ENCODE peak calls at places on chromosomes 5 and 9, in nine cellular contexts. L, Z, A, Y, C, Q, R, S and P are unnamed samples. For H3K4me1, the result is how much of the 10 kb centered on the place peaks cover.

GRCh38 chr5:178418471-178419010 is 171.7 kb downstream of the COL23A1 start:
- DNase-seq in R (no peak), Z (no peak), Q (no peak), Y (no peak), S (no peak), L (no peak), A (no peak), C (no peak), P (no peak)

GRCh38 chr5:37571974-37572373 is 192.9 kb downstream of the WDR70 start:
- DNase-seq in S (no peak), L (no peak), Z (no peak), A (no peak), C (no peak), R (no peak), Y (no peak), Q (no peak), P (no peak)

GRCh38 chr5:151682240-151682639 is 4.5 kb downstream of the SPARC start:
- DNase-seq in L (no peak), R (no peak), Y (no peak), S (no peak), Q (no peak), Z (peak), C (no peak), A (no peak), P (no peak)

GRCh38 chr5:143824851-143825720 is 13.1 kb downstream of the HMHB1 start:
- DNase-seq in Z (peak), R (peak), C (peak), A (peak), L (peak), Y (peak), Q (peak), S (peak), P (peak)

GRCh38 chr5:88190106-88190834 is 78.4 kb downstream of the TMEM161B start:
- DNase-seq in S (no peak), L (peak), R (no peak), C (no peak), Z (no peak), Q (no peak), Y (no peak), A (no peak), P (no peak)

GRCh38 chr5:110435207-110435606 is 291.3 kb downstream of the TMEM232 start:
- DNase-seq in R (no peak), A (no peak), Z (no peak), C (no peak), Y (no peak), S (no peak), L (no peak), Q (no peak), P (no peak)

GRCh38 chr5:158485604-158486081 is 614.1 kb downstream of the EBF1 start:
- DNase-seq in L (no peak), R (no peak), Q (no peak), Z (peak), S (peak), C (no peak), Y (no peak), A (no peak), P (no peak)

GRCh38 chr9:134691695-134692572 is 50.3 kb downstream of the COL5A1 start:
- DNase-seq in Q (no peak), Z (no peak), R (no peak), A (no peak), C (no peak), L (no peak), S (no peak), Y (no peak), P (no peak)

GRCh38 chr5:9610969-9611368 is 19.2 kb downstream of the TAS2R1 start:
- DNase-seq in R (no peak), Q (no peak), S (no peak), Y (no peak), Z (no peak), L (no peak), A (no peak), C (no peak), P (no peak)

GRCh38 chr9:111662851-111663823 is 1.7 kb downstream of the GNG10 start:
- DNase-seq in Y (no peak), R (no peak), Z (no peak), A (no peak), Q (no peak), C (no peak), L (no peak), S (no peak), P (no peak)

GRCh38 chr9:9612270-9612669 is 1000.5 kb downstream of the PTPRD start:
- DNase-seq in R (no peak), S (no peak), Y (no peak), L (no peak), Z (no peak), C (no peak), Q (no peak), A (peak), P (no peak)

GRCh38 chr5:167304834-167305469 is 986.5 kb upstream of the WWC1 start:
- DNase-seq in A (no peak), S (no peak), Q (no peak), L (no peak), Y (no peak), R (no peak), C (no peak), Z (no peak), P (no peak)

GRCh38 chr5:123617561-123617960 is 105.6 kb downstream of the CSNK1G3 start:
- DNase-seq in Y (no peak), S (no peak), Z (no peak), Q (no peak), R (no peak), L (no peak), C (no peak), A (no peak), P (no peak)

GRCh38 chr9:107246259-107247254 is 36.5 kb upstream of the RAD23B start:
- DNase-seq in Q (no peak), A (no peak), S (no peak), Y (no peak), R (peak), C (no peak), Z (no peak), L (no peak), P (no peak)

GRCh38 chr9:86540999-86541398 is 186.8 kb upstream of the TUT7 start:
- DNase-seq in Z (no peak), Y (no peak), C (no peak), R (no peak), A (no peak), S (no peak), Q (no peak), L (no peak), P (no peak)

GRCh38 chr5:157390179-157390923 is 69.7 kb upstream of the NIPAL4 start:
- DNase-seq in S (no peak), Q (no peak), R (peak), A (peak), Z (no peak), L (peak), Y (no peak), C (no peak), P (peak)

GRCh38 chr5:169970911-169971436 is 9.3 kb downstream of the INSYN2B start:
- DNase-seq in A (no peak), R (peak), Q (no peak), C (no peak), L (no peak), Y (no peak), S (peak), Z (peak), P (no peak)

GRCh38 chr9:133855802-133856592 is 117.8 kb upstream of the SARDH start:
- DNase-seq in L (no peak), R (peak), S (peak), A (peak), Z (peak), Q (no peak), C (no peak), Y (no peak), P (no peak)

GRCh38 chr9:33239922-33240321 is at the start of gene SPINK4:
- DNase-seq in Z (no peak), L (no peak), A (peak), R (peak), Q (no peak), Y (no peak), C (no peak), S (peak), P (no peak)

GRCh38 chr9:13607746-13608445 is 328.4 kb upstream of the MPDZ start:
- DNase-seq in Q (peak), Y (no peak), L (no peak), R (no peak), A (no peak), Z (no peak), C (no peak), S (peak), P (no peak)

GRCh38 chr5:59061377-59061776 is 478.5 kb downstream of the RAB3C start:
- DNase-seq in A (no peak), Z (no peak), S (no peak), Q (no peak), R (peak), Y (no peak), L (no peak), C (no peak), P (no peak)

GRCh38 chr9:95250462-95251058 is 66.9 kb downstream of the FANCC start:
- DNase-seq in L (no peak), S (no peak), R (no peak), Y (no peak), A (no peak), C (no peak), Z (no peak), Q (no peak), P (no peak)

GRCh38 chr9:12933957-12934356 is 159.1 kb downstream of the LURAP1L start:
- DNase-seq in L (no peak), Z (no peak), C (no peak), S (no peak), R (peak), A (no peak), Y (no peak), Q (no peak), P (no peak)

GRCh38 chr5:39118638-39119037 is 44.4 kb upstream of the RICTOR start:
- DNase-seq in A (no peak), Y (no peak), L (no peak), C (no peak), S (no peak), Q (no peak), R (no peak), Z (no peak), P (no peak)

GRCh38 chr5:145166173-145166572 is 669.0 kb downstream of the PRELID2 start:
- DNase-seq in Y (no peak), R (no peak), L (no peak), S (no peak), C (no peak), A (no peak), Q (no peak), Z (no peak), P (no peak)

GRCh38 chr5:67202830-67203229 is 6.2 kb upstream of the CD180 start:
- DNase-seq in A (no peak), L (no peak), R (no peak), Z (no peak), Q (no peak), S (no peak), Y (no peak), C (no peak), P (no peak)

GRCh38 chr5:179225387-179225786 is 119.9 kb downstream of the ADAMTS2 start:
- DNase-seq in A (no peak), C (no peak), Q (no peak), R (no peak), S (no peak), Z (no peak), Y (no peak), L (no peak), P (no peak)

GRCh38 chr5:133460172-133460758 is 152.1 kb downstream of the FSTL4 start:
- DNase-seq in Y (no peak), Q (peak), S (no peak), A (no peak), Z (no peak), R (no peak), L (peak), C (no peak), P (no peak)

GRCh38 chr9:135051316-135052038 is 36.0 kb upstream of the OLFM1 start:
- DNase-seq in S (no peak), Q (no peak), R (no peak), A (no peak), Y (no peak), L (no peak), C (no peak), Z (no peak), P (peak)

GRCh38 chr5:127003798-127004495 is 26.4 kb downstream of the MARCHF3 start:
- DNase-seq in C (no peak), Q (no peak), Z (no peak), L (no peak), S (no peak), A (peak), R (no peak), Y (no peak), P (no peak)
- H3K4me1 ChIP-seq in C (under half), Q (under half), Z (under half), L (under half), S (under half), A (under half), R (under half), Y (under half), P (under half)

GRCh38 chr9:80931163-80931562 is 758.2 kb downstream of the TLE1 start:
- DNase-seq in C (no peak), L (no peak), S (no peak), R (no peak), Y (no peak), A (no peak), Z (no peak), Q (no peak), P (no peak)

GRCh38 chr9:80928697-80929096 is 760.6 kb downstream of the TLE1 start:
- DNase-seq in Q (no peak), R (no peak), Y (no peak), S (no peak), C (no peak), L (no peak), A (no peak), Z (no peak), P (no peak)

GRCh38 chr9:80937646-80938045 is 751.7 kb downstream of the TLE1 start:
- DNase-seq in R (no peak), C (no peak), Y (no peak), L (no peak), Q (no peak), Z (no peak), A (no peak), S (no peak), P (no peak)

GRCh38 chr9:80932947-80933346 is 756.4 kb downstream of the TLE1 start:
- DNase-seq in Q (no peak), A (no peak), L (no peak), Y (no peak), S (no peak), Z (no peak), R (no peak), C (no peak), P (no peak)

GRCh38 chr9:80932181-80932580 is 757.2 kb downstream of the TLE1 start:
- DNase-seq in Z (no peak), S (no peak), C (no peak), Q (no peak), A (no peak), R (peak), L (no peak), Y (no peak), P (no peak)
- H3K4me1 ChIP-seq in Z (under half), S (under half), C (under half), Q (under half), A (under half), R (under half), L (under half), Y (under half), P (under half)

GRCh38 chr5:73264626-73265025 is 91.6 kb downstream of the TMEM174 start:
- DNase-seq in Z (no peak), Y (no peak), Q (no peak), R (no peak), C (no peak), S (no peak), A (no peak), L (no peak), P (no peak)

GRCh38 chr5:73263001-73263710 is 90.2 kb downstream of the TMEM174 start:
- DNase-seq in Y (no peak), C (no peak), Q (no peak), S (no peak), A (no peak), Z (no peak), R (no peak), L (no peak), P (no peak)

GRCh38 chr5:73266309-73266708 is 93.3 kb downstream of the TMEM174 start:
- DNase-seq in S (no peak), Z (no peak), C (no peak), Q (no peak), R (no peak), A (no peak), Y (no peak), L (no peak), P (no peak)

GRCh38 chr5:73266925-73267775 is 94.2 kb downstream of the TMEM174 start:
- DNase-seq in R (peak), Y (no peak), Q (peak), C (no peak), A (no peak), S (no peak), L (no peak), Z (no peak), P (no peak)

DNA sequence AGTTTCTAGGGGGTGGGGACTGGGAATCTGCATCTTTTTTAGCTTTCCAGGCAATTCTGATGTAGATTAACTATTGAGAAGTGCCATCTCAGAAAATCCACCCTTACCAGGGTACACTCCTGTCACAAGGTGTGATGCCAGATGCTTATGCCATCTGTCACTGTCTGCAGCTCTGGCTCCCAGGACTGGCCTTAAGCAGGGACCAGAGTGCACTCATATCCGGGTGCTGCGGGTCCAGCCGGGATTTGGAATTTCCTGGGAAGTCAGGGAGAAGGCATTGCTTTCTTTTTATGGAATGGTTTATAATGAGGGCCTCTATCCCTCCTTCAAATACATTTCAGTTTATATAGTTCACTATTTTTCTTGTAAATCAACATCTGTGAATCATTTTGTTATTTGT is 92.6 kb downstream of the TMEM174 start:
- DNase-seq in Q (no peak), S (no peak), Z (no peak), R (no peak), A (no peak), L (no peak), Y (no peak), C (no peak), P (no peak)
- H3K4me1 ChIP-seq in Q (under half), S (under half), Z (under half), R (under half), A (under half), L (under half), Y (under half), C (under half), P (under half)

DNA sequence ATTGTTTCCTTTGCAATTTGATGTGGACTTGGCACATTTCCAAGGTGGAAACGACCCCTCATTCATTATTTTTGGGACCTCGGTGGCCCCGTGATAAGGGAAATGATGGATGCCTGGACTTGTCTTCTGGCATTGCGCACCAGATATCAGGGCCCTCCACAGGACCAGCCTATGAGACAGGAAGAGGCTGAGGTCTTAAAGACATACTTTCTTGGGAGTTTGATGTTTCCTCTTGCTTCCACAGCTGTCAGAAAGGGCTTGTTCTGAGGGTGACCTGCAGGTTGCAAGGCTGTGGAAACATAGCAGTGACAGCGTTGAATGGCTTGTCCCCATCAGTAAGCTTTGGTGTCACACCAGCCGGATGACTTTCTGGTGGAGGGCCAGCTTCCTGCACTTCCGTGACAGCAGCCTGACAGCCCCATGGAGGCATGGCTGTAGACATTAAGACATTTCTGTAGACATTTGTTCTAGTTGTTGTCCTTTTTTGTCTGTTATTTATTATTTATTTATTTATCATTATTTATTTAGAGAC is 143.2 kb downstream of the C9orf152 start:
- DNase-seq in C (no peak), L (no peak), S (peak), R (no peak), A (no peak), Q (no peak), Y (no peak), Z (no peak), P (no peak)
- H3K4me1 ChIP-seq in C (under half), L (under half), S (under half), R (under half), A (under half), Q (under half), Y (under half), Z (under half), P (under half)

GRCh38 chr9:4082948-4083347 is 216.9 kb downstream of the GLIS3 start:
- DNase-seq in A (no peak), C (no peak), S (no peak), Z (no peak), R (no peak), Y (no peak), Q (no peak), L (no peak), P (no peak)
- H3K4me1 ChIP-seq in A (under half), C (under half), S (under half), Z (under half), R (under half), Y (under half), Q (under half), L (under half), P (under half)

GRCh38 chr9:129576546-129577543 is 44.1 kb downstream of the C9orf50 start:
- DNase-seq in C (no peak), A (no peak), Y (no peak), Z (no peak), R (peak), Q (no peak), S (peak), L (no peak), P (no peak)

GRCh38 chr9:129580211-129580915 is 40.5 kb downstream of the C9orf50 start:
- DNase-seq in C (no peak), Y (no peak), R (no peak), L (no peak), S (no peak), Q (no peak), A (no peak), Z (no peak), P (no peak)

GRCh38 chr9:129575818-129576217 is 45.1 kb downstream of the C9orf50 start:
- DNase-seq in S (no peak), Q (no peak), L (no peak), A (no peak), Y (no peak), Z (no peak), R (peak), C (no peak), P (no peak)

GRCh38 chr9:129581505-129581904 is 39.4 kb downstream of the C9orf50 start:
- DNase-seq in Q (no peak), A (no peak), R (no peak), S (no peak), Y (no peak), C (no peak), Z (no peak), L (no peak), P (no peak)

GRCh38 chr9:129579294-129579693 is 41.6 kb downstream of the C9orf50 start:
- DNase-seq in C (no peak), R (no peak), Y (no peak), A (no peak), Q (no peak), L (no peak), S (no peak), Z (no peak), P (no peak)
- H3K4me1 ChIP-seq in C (under half), R (under half), Y (under half), A (under half), Q (under half), L (under half), S (under half), Z (under half), P (under half)